ENCODE peak calls at places on chromosomes 4 and X, in ten cellular contexts. One of them, this sample, is unnamed.

GRCh38 chr4:95546866-95547707 is 1.7 kb downstream of the UNC5C start:
- DNase-seq in trophoblast cell: no peak
- DNase-seq in LoVo: no peak
- DNase-seq in mesendoderm: peak; percentile 80
- DNase-seq in heart left ventricle: no peak
- DNase-seq in ELR: no peak
- DNase-seq in neural crest cell: no peak
- DNase-seq in non-pigmented ciliary epithelial cell: no peak
- DNase-seq in osteocyte: no peak
- DNase-seq in stimulated activated naive CD8-positive, alpha-beta T cell treated with anti-CD3 and anti-CD28 coated beads, Interleukin-15, Interleukin-2, amounts not matched to agents 100 U/mL and 50 U/mL, for 24 hours: no peak
- DNase-seq in this sample: peak; percentile 48

GRCh38 chr4:170027181-170027829 is 1.1 kb upstream of the MFAP3L start:
- DNase-seq in trophoblast cell: peak; percentile 89
- DNase-seq in LoVo: peak; percentile 94
- DNase-seq in mesendoderm: peak; percentile 98
- DNase-seq in heart left ventricle: peak; percentile 97
- DNase-seq in ELR: peak; percentile 93
- DNase-seq in neural crest cell: peak; percentile 91
- DNase-seq in non-pigmented ciliary epithelial cell: peak; percentile 89
- DNase-seq in osteocyte: peak; percentile 97
- DNase-seq in stimulated activated naive CD8-positive, alpha-beta T cell treated with anti-CD3 and anti-CD28 coated beads, Interleukin-15, Interleukin-2, amounts not matched to agents 100 U/mL and 50 U/mL, for 24 hours: peak; percentile 94
- DNase-seq in this sample: peak; percentile 94

GRCh38 chrX:35016051-35016450 is 73.5 kb downstream of the FAM47B start:
- DNase-seq in trophoblast cell: no peak
- DNase-seq in LoVo: no peak
- DNase-seq in mesendoderm: peak; percentile 31
- DNase-seq in heart left ventricle: no peak
- DNase-seq in ELR: peak; percentile 60
- DNase-seq in neural crest cell: no peak
- DNase-seq in non-pigmented ciliary epithelial cell: no peak
- DNase-seq in osteocyte: no peak
- DNase-seq in stimulated activated naive CD8-positive, alpha-beta T cell treated with anti-CD3 and anti-CD28 coated beads, Interleukin-15, Interleukin-2, amounts not matched to agents 100 U/mL and 50 U/mL, for 24 hours: no peak
- DNase-seq in this sample: no peak

GRCh38 chr4:114636192-114636935 is 37.8 kb downstream of the UGT8 start:
- DNase-seq in trophoblast cell: no peak
- DNase-seq in LoVo: no peak
- DNase-seq in mesendoderm: no peak
- DNase-seq in heart left ventricle: no peak
- DNase-seq in ELR: no peak
- DNase-seq in neural crest cell: no peak
- DNase-seq in non-pigmented ciliary epithelial cell: no peak
- DNase-seq in osteocyte: no peak
- DNase-seq in stimulated activated naive CD8-positive, alpha-beta T cell treated with anti-CD3 and anti-CD28 coated beads, Interleukin-15, Interleukin-2, amounts not matched to agents 100 U/mL and 50 U/mL, for 24 hours: no peak
- DNase-seq in this sample: no peak

GRCh38 chr4:77232653-77233052 is 75.6 kb downstream of the CCNG2 start:
- DNase-seq in trophoblast cell: peak; percentile 40
- DNase-seq in LoVo: no peak
- DNase-seq in mesendoderm: peak; percentile 56
- DNase-seq in heart left ventricle: no peak
- DNase-seq in ELR: peak; percentile 36
- DNase-seq in neural crest cell: no peak
- DNase-seq in non-pigmented ciliary epithelial cell: no peak
- DNase-seq in osteocyte: no peak
- DNase-seq in stimulated activated naive CD8-positive, alpha-beta T cell treated with anti-CD3 and anti-CD28 coated beads, Interleukin-15, Interleukin-2, amounts not matched to agents 100 U/mL and 50 U/mL, for 24 hours: no peak
- DNase-seq in this sample: no peak

GRCh38 chr4:85491527-85491926 is 16.6 kb downstream of the ARHGAP24 start:
- DNase-seq in trophoblast cell: no peak
- DNase-seq in LoVo: no peak
- DNase-seq in mesendoderm: no peak
- DNase-seq in heart left ventricle: no peak
- DNase-seq in ELR: no peak
- DNase-seq in neural crest cell: no peak
- DNase-seq in non-pigmented ciliary epithelial cell: no peak
- DNase-seq in osteocyte: no peak
- DNase-seq in stimulated activated naive CD8-positive, alpha-beta T cell treated with anti-CD3 and anti-CD28 coated beads, Interleukin-15, Interleukin-2, amounts not matched to agents 100 U/mL and 50 U/mL, for 24 hours: no peak
- DNase-seq in this sample: no peak

GRCh38 chr4:176549161-176549865 is 229.5 kb downstream of the SPCS3 start:
- DNase-seq in trophoblast cell: no peak
- DNase-seq in LoVo: no peak
- DNase-seq in mesendoderm: no peak
- DNase-seq in heart left ventricle: no peak
- DNase-seq in ELR: peak; percentile 83
- DNase-seq in neural crest cell: no peak
- DNase-seq in non-pigmented ciliary epithelial cell: peak; percentile 44
- DNase-seq in osteocyte: no peak
- DNase-seq in stimulated activated naive CD8-positive, alpha-beta T cell treated with anti-CD3 and anti-CD28 coated beads, Interleukin-15, Interleukin-2, amounts not matched to agents 100 U/mL and 50 U/mL, for 24 hours: no peak
- DNase-seq in this sample: no peak

GRCh38 chrX:15816886-15817285 is 26.6 kb downstream of the ZRSR2 start:
- DNase-seq in trophoblast cell: no peak
- DNase-seq in LoVo: no peak
- DNase-seq in mesendoderm: peak; percentile 72
- DNase-seq in heart left ventricle: no peak
- DNase-seq in ELR: no peak
- DNase-seq in neural crest cell: no peak
- DNase-seq in non-pigmented ciliary epithelial cell: no peak
- DNase-seq in osteocyte: no peak
- DNase-seq in stimulated activated naive CD8-positive, alpha-beta T cell treated with anti-CD3 and anti-CD28 coated beads, Interleukin-15, Interleukin-2, amounts not matched to agents 100 U/mL and 50 U/mL, for 24 hours: peak; percentile 48
- DNase-seq in this sample: no peak

GRCh38 chr4:142959156-142959555 is 113.1 kb upstream of the INPP4B start:
- DNase-seq in trophoblast cell: no peak
- DNase-seq in LoVo: no peak
- DNase-seq in mesendoderm: peak; percentile 63
- DNase-seq in heart left ventricle: no peak
- DNase-seq in ELR: no peak
- DNase-seq in neural crest cell: no peak
- DNase-seq in non-pigmented ciliary epithelial cell: peak; percentile 1
- DNase-seq in osteocyte: no peak
- DNase-seq in stimulated activated naive CD8-positive, alpha-beta T cell treated with anti-CD3 and anti-CD28 coated beads, Interleukin-15, Interleukin-2, amounts not matched to agents 100 U/mL and 50 U/mL, for 24 hours: no peak
- DNase-seq in this sample: no peak

GRCh38 chrX:114626323-114626722 is 42.4 kb downstream of the HTR2C start:
- DNase-seq in trophoblast cell: no peak
- DNase-seq in LoVo: no peak
- DNase-seq in mesendoderm: no peak
- DNase-seq in heart left ventricle: no peak
- DNase-seq in ELR: no peak
- DNase-seq in neural crest cell: no peak
- DNase-seq in non-pigmented ciliary epithelial cell: no peak
- DNase-seq in osteocyte: no peak
- DNase-seq in stimulated activated naive CD8-positive, alpha-beta T cell treated with anti-CD3 and anti-CD28 coated beads, Interleukin-15, Interleukin-2, amounts not matched to agents 100 U/mL and 50 U/mL, for 24 hours: no peak
- DNase-seq in this sample: peak; percentile 9